ENCODE peak calls at places on chromosomes 1 and 21, in five cellular contexts. One of them, this sample, is unnamed.

GRCh38 chr1:38402230-38402815 is 355.7 kb upstream of the POU3F1 start:
- DNase-seq in OCI-LY7: no peak
- DNase-seq in lower leg skin: no peak
- DNase-seq in epithelial cell of esophagus: no peak
- DNase-seq in CD8-positive, alpha-beta T cell: no peak
- DNase-seq in this sample: no peak

GRCh38 chr1:22806584-22806983 is 95.9 kb downstream of the EPHB2 start:
- DNase-seq in OCI-LY7: no peak
- DNase-seq in lower leg skin: no peak
- DNase-seq in epithelial cell of esophagus: no peak
- DNase-seq in CD8-positive, alpha-beta T cell: no peak
- DNase-seq in this sample: no peak

GRCh38 chr1:221316491-221317056 is 425.3 kb downstream of the DUSP10 start:
- DNase-seq in OCI-LY7: no peak
- DNase-seq in lower leg skin: no peak
- DNase-seq in epithelial cell of esophagus: peak; percentile 20
- DNase-seq in CD8-positive, alpha-beta T cell: no peak
- DNase-seq in this sample: no peak

GRCh38 chr1:201212461-201213055 is 21.9 kb downstream of the IGFN1 start:
- DNase-seq in OCI-LY7: no peak
- DNase-seq in lower leg skin: peak; percentile 62
- DNase-seq in epithelial cell of esophagus: no peak
- DNase-seq in CD8-positive, alpha-beta T cell: no peak
- DNase-seq in this sample: no peak

GRCh38 chr1:15345711-15346355 is 63.9 kb upstream of the EFHD2 start:
- DNase-seq in OCI-LY7: no peak
- DNase-seq in lower leg skin: peak; percentile 93
- DNase-seq in epithelial cell of esophagus: peak; percentile 86
- DNase-seq in CD8-positive, alpha-beta T cell: peak; percentile 67
- DNase-seq in this sample: no peak

GRCh38 chr21:31374430-31374829 is 30.4 kb upstream of the TIAM1 start:
- DNase-seq in OCI-LY7: no peak
- DNase-seq in lower leg skin: no peak
- DNase-seq in epithelial cell of esophagus: no peak
- DNase-seq in CD8-positive, alpha-beta T cell: no peak
- DNase-seq in this sample: no peak

GRCh38 chr21:15415541-15416261 is 314.1 kb upstream of the USP25 start:
- DNase-seq in OCI-LY7: no peak
- DNase-seq in lower leg skin: no peak
- DNase-seq in epithelial cell of esophagus: no peak
- DNase-seq in CD8-positive, alpha-beta T cell: no peak
- DNase-seq in this sample: no peak

GRCh38 chr1:108478429-108479015 is 28.4 kb downstream of the NBPF6 start:
- DNase-seq in OCI-LY7: no peak
- DNase-seq in lower leg skin: no peak
- DNase-seq in epithelial cell of esophagus: no peak
- DNase-seq in CD8-positive, alpha-beta T cell: no peak
- DNase-seq in this sample: no peak

GRCh38 chr1:55233149-55233777 is 18.1 kb upstream of the USP24 start:
- DNase-seq in OCI-LY7: no peak
- DNase-seq in lower leg skin: no peak
- DNase-seq in epithelial cell of esophagus: peak; percentile 11
- DNase-seq in CD8-positive, alpha-beta T cell: no peak
- DNase-seq in this sample: no peak

GRCh38 chr1:225653463-225654276 is 747 bp upstream of the ENAH start:
- DNase-seq in OCI-LY7: peak; percentile 27
- DNase-seq in lower leg skin: peak; percentile 95
- DNase-seq in epithelial cell of esophagus: peak; percentile 80
- DNase-seq in CD8-positive, alpha-beta T cell: peak; percentile 16
- DNase-seq in this sample: peak; percentile 68

GRCh38 chr1:24745711-24746582 is 700 bp downstream of the CLIC4 start:
- DNase-seq in OCI-LY7: peak; percentile 67
- DNase-seq in lower leg skin: peak; percentile 94
- DNase-seq in epithelial cell of esophagus: peak; percentile 85
- DNase-seq in CD8-positive, alpha-beta T cell: no peak
- DNase-seq in this sample: peak; percentile 61

GRCh38 chr1:176102243-176102642 is 104.8 kb downstream of the COP1 start:
- DNase-seq in OCI-LY7: no peak
- DNase-seq in lower leg skin: no peak
- DNase-seq in epithelial cell of esophagus: peak; percentile 7
- DNase-seq in CD8-positive, alpha-beta T cell: no peak
- DNase-seq in this sample: no peak

GRCh38 chr1:154896811-154897286 is 26.8 kb upstream of the KCNN3 start:
- DNase-seq in OCI-LY7: no peak
- DNase-seq in lower leg skin: peak; percentile 29
- DNase-seq in epithelial cell of esophagus: no peak
- DNase-seq in CD8-positive, alpha-beta T cell: no peak
- DNase-seq in this sample: no peak

DNA sequence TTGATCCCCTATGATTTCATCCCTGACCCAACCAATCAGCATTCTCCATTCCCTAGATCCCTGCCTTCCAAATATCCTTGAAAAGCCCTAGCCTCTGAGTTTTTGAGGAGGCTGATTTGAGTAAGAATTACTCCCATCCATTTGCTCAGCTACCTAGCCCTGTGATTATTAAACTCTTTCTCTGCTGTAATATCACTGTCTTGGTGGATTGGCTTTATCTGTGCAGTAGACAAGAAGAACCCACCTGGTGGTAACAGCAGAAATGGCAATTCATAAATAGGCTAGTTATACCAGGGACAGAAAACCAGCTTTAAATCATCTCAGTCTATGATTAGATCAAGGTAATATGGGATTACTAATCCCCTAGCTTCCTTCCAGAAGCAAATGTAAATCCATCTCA is 13.0 kb downstream of the IL20 start:
- DNase-seq in OCI-LY7: peak; percentile 29
- DNase-seq in lower leg skin: no peak
- DNase-seq in epithelial cell of esophagus: no peak
- DNase-seq in CD8-positive, alpha-beta T cell: no peak
- DNase-seq in this sample: no peak
- TF ChIP-seq CTCF in OCI-LY7: peak; percentile 64
- TF ChIP-seq CTCF in lower leg skin: no peak
- TF ChIP-seq CTCF in epithelial cell of esophagus: peak; percentile 8
- TF ChIP-seq CTCF in CD8-positive, alpha-beta T cell: no peak
- TF ChIP-seq CTCF in this sample: no peak

GRCh38 chr1:165686121-165686970 is 12.0 kb downstream of the ALDH9A1 start:
- DNase-seq in OCI-LY7: peak; percentile 50
- DNase-seq in lower leg skin: no peak
- DNase-seq in epithelial cell of esophagus: no peak
- DNase-seq in CD8-positive, alpha-beta T cell: no peak
- DNase-seq in this sample: no peak
- TF ChIP-seq CTCF in OCI-LY7: peak; percentile 78
- TF ChIP-seq CTCF in lower leg skin: no peak
- TF ChIP-seq CTCF in epithelial cell of esophagus: no peak
- TF ChIP-seq CTCF in CD8-positive, alpha-beta T cell: no peak
- TF ChIP-seq CTCF in this sample: no peak

DNA sequence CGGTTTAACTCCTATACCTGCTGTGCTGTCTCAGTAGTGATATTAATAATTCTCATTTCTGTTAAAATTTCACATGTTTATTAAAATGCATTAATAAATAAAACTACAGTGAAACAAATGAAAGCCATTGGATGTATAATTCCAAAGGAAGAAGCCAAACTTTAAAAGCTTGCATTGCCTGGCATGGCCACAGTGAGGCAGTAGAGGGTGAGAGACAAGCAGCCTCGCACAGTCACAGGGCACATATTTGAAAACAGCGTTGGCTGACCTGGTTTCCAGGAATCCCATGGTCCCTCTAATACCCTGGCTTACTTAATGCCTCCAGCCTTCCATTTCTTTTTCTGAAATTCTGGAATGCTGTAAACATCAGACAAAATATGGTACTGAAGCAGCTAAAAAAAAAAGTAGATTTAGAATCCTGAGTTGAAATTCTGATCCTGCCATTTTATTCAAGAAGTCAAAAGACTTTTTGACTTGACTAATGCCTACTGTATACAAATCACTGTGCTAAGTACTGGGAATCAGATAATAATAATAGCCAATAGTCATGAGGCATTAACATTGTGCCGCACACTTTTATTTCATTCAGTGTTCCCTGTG is 6.7 kb upstream of the RNASEL start:
- DNase-seq in OCI-LY7: peak; percentile 63
- DNase-seq in lower leg skin: peak; percentile 90
- DNase-seq in epithelial cell of esophagus: peak; percentile 68
- DNase-seq in CD8-positive, alpha-beta T cell: peak; percentile 65
- DNase-seq in this sample: peak; percentile 77
- TF ChIP-seq CTCF in OCI-LY7: peak; percentile 99
- TF ChIP-seq CTCF in lower leg skin: peak; percentile 60
- TF ChIP-seq CTCF in epithelial cell of esophagus: peak; percentile 96
- TF ChIP-seq CTCF in CD8-positive, alpha-beta T cell: peak; percentile 86
- TF ChIP-seq CTCF in this sample: peak; percentile 91

DNA sequence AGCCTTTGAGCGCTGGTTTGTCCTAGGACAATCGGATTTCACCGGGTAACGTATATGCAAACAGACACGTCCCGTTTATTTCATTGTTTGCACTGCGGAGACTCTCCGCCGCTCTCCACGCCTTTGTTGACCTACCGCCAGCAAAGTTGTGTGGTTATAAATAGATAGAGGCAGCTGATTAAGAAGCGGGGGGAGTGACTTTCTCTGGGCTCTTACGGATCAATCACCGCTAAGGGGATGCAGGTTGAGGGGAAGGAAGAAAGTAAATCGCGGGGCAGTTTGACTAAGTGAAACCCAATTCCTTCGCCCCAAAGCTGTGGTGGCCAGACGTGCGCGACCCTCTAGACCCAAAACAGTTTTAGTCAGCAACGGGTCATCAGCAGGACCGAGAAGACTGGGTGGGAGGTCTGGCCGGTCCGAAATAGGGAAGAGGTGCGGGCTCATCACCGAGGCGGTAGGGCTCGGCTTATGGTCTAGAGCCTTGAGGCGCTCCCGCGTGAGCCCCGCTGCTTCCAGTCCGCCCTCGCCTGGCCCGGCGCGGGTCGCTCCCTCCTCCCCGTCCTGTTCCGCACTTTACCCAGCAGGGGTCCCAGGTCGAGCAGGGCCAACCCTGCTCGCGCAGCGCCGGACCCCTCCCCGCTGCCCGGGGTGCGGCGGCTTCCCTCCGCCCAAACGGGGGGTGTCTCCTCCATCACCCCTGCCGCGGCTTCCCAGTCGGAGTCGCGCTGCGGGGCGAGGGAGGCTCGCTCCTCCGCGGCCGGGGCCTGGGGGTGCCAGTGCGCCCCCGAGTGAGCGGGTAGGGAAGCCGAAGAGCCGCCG is 120.8 kb upstream of the RRP15 start:
- DNase-seq in OCI-LY7: peak; percentile 63
- DNase-seq in lower leg skin: peak; percentile 85
- DNase-seq in epithelial cell of esophagus: peak; percentile 25
- DNase-seq in CD8-positive, alpha-beta T cell: no peak
- DNase-seq in this sample: peak; percentile 78
- TF ChIP-seq CTCF in OCI-LY7: peak; percentile 52
- TF ChIP-seq CTCF in lower leg skin: no peak
- TF ChIP-seq CTCF in epithelial cell of esophagus: no peak
- TF ChIP-seq CTCF in CD8-positive, alpha-beta T cell: no peak
- TF ChIP-seq CTCF in this sample: no peak

GRCh38 chr1:63917571-63918394 is 144.0 kb downstream of the ROR1 start:
- DNase-seq in OCI-LY7: peak; percentile 51
- DNase-seq in lower leg skin: no peak
- DNase-seq in epithelial cell of esophagus: peak; percentile 35
- DNase-seq in CD8-positive, alpha-beta T cell: no peak
- DNase-seq in this sample: no peak
- TF ChIP-seq CTCF in OCI-LY7: peak; percentile 71
- TF ChIP-seq CTCF in lower leg skin: no peak
- TF ChIP-seq CTCF in epithelial cell of esophagus: peak; percentile 26
- TF ChIP-seq CTCF in CD8-positive, alpha-beta T cell: no peak
- TF ChIP-seq CTCF in this sample: no peak

DNA sequence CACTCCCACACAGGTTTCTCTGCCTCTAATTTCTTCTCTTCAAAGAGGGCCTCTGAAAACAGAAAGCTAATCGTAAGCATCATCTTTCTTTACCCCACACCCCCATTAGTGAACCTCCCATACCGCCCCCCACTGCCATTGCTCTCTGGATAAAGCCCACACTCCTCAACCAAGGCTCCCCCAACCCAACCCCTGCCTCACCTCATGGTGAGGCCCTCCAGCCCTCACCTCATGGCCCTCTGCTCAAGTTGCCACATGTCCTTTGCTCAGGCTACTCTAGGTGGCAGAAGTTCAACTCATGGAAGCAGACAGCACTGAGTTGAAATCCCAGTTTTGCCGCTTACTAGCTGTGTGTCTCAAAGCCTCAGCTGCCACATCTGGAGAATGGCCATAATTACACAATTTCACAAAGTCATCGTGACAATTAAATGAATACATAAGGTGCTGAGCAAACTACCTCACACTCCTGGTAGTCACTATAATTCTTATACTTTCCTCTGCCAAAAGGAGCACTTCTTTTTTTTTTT is 18.2 kb upstream of the WASF2 start:
- DNase-seq in OCI-LY7: peak; percentile 62
- DNase-seq in lower leg skin: no peak
- DNase-seq in epithelial cell of esophagus: peak; percentile 43
- DNase-seq in CD8-positive, alpha-beta T cell: no peak
- DNase-seq in this sample: no peak
- TF ChIP-seq CTCF in OCI-LY7: peak; percentile 63
- TF ChIP-seq CTCF in lower leg skin: no peak
- TF ChIP-seq CTCF in epithelial cell of esophagus: no peak
- TF ChIP-seq CTCF in CD8-positive, alpha-beta T cell: no peak
- TF ChIP-seq CTCF in this sample: no peak

GRCh38 chr1:35857830-35858229 is 25.2 kb upstream of the AGO1 start:
- DNase-seq in OCI-LY7: peak; percentile 30
- DNase-seq in lower leg skin: no peak
- DNase-seq in epithelial cell of esophagus: peak; percentile 32
- DNase-seq in CD8-positive, alpha-beta T cell: no peak
- DNase-seq in this sample: peak; percentile 22
- TF ChIP-seq CTCF in OCI-LY7: peak; percentile 72
- TF ChIP-seq CTCF in lower leg skin: no peak
- TF ChIP-seq CTCF in epithelial cell of esophagus: peak; percentile 19
- TF ChIP-seq CTCF in CD8-positive, alpha-beta T cell: no peak
- TF ChIP-seq CTCF in this sample: no peak

This sample was measured in thyroid gland.